ENCODE peak calls at places on chromosomes 1 and 21, in nine cellular contexts. Z is heart right ventricle; J is stimulated activated CD8-positive, alpha-beta memory T cell treated with anti-CD3 and anti-CD28 coated beads, Interleukin-4, amount 100 ng/mL, for 48 hours; S is HTR-8/SVneo; P is H9; L is GM12864; H is astrocyte of the cerebellum; R is Calu3; A is GM03348. X is an unnamed sample.

GRCh38 chr1:225460021-225460736 is 32.3 kb upstream of the LBR start:
- DNase-seq in A (no peak), L (no peak), R (no peak), H (peak), J (no peak), P (no peak), Z (no peak), S (no peak), X (no peak)

GRCh38 chr1:214552174-214552608 is 789 bp upstream of the PTPN14 start:
- DNase-seq in H (no peak), P (peak), Z (peak), A (peak), J (no peak), L (no peak), S (peak), R (peak), X (peak)

GRCh38 chr1:89986020-89986419 is 8.9 kb upstream of the ZNF326 start:
- DNase-seq in L (no peak), A (no peak), S (no peak), P (no peak), Z (no peak), J (no peak), H (no peak), R (no peak), X (no peak)

GRCh38 chr1:52848423-52848822 is 5.9 kb downstream of the ZYG11A start:
- DNase-seq in J (no peak), S (no peak), A (no peak), L (no peak), R (no peak), Z (no peak), H (no peak), P (no peak), X (no peak)

GRCh38 chr1:27218736-27219135 is 15.7 kb upstream of the WDTC1 start:
- DNase-seq in A (no peak), S (no peak), R (no peak), Z (no peak), L (no peak), P (no peak), H (no peak), J (no peak), X (no peak)

GRCh38 chr1:36962991-36963390 is 71.3 kb downstream of the GRIK3 start:
- DNase-seq in P (no peak), J (no peak), A (no peak), S (no peak), H (no peak), R (no peak), L (no peak), Z (no peak), X (no peak)

GRCh38 chr1:161382214-161383019 is 14.7 kb upstream of the CFAP126 start:
- DNase-seq in Z (no peak), A (peak), S (peak), J (no peak), P (no peak), R (no peak), H (peak), L (no peak), X (peak)

GRCh38 chr1:220879090-220879508 is at the start of gene HLX:
- DNase-seq in Z (peak), J (peak), L (no peak), S (peak), H (peak), A (peak), R (peak), P (peak), X (peak)

GRCh38 chr1:54838565-54839180 is 37.5 kb upstream of the TTC22 start:
- DNase-seq in Z (no peak), J (no peak), A (no peak), H (no peak), L (no peak), P (no peak), R (no peak), S (no peak), X (no peak)

GRCh38 chr1:73593379-73593778 is 604.6 kb downstream of the LRRIQ3 start:
- DNase-seq in P (no peak), L (no peak), A (peak), J (no peak), Z (no peak), R (peak), H (peak), S (no peak), X (no peak)

GRCh38 chr21:29416268-29416667 is 117.5 kb downstream of the BACH1 start:
- DNase-seq in A (no peak), S (no peak), R (no peak), Z (no peak), L (no peak), P (no peak), H (no peak), J (no peak), X (no peak)

GRCh38 chr1:34859442-34860200 is at the start of gene SMIM12:
- DNase-seq in A (peak), H (peak), P (peak), R (peak), J (peak), L (peak), Z (peak), S (peak), X (peak)

GRCh38 chr1:9249534-9250335 is 15.2 kb downstream of the H6PD start:
- DNase-seq in P (peak), H (no peak), S (no peak), J (peak), A (peak), L (no peak), R (peak), Z (peak), X (no peak)

GRCh38 chr21:45366931-45367401 is 38.0 kb upstream of the COL18A1 start:
- DNase-seq in Z (peak), L (no peak), A (peak), S (peak), H (peak), R (peak), P (no peak), J (no peak), X (no peak)

GRCh38 chr1:33110477-33110876 is 29.5 kb downstream of the AZIN2 start:
- DNase-seq in S (no peak), A (no peak), P (no peak), R (no peak), L (no peak), Z (no peak), H (no peak), J (no peak), X (no peak)

GRCh38 chr1:95257758-95258157 is 23.7 kb downstream of the RWDD3 start:
- DNase-seq in L (no peak), R (peak), Z (no peak), J (no peak), P (no peak), H (no peak), S (no peak), A (no peak), X (peak)